ENCODE peak calls at places on chromosomes 12 and 14, in eight cellular contexts. D is T-helper 1 cell, O is NCI-H774, G is left lung, V is GM03348, B is mesendoderm, K is glutamatergic neuron, T is naive B cell. H is an unnamed sample.
A peak's percentile ranks its signal among the peaks of the same experiment; 100 is the strongest.

GRCh38 chr12:64824500-64825142 is at the start of gene TBC1D30:
- DNase-seq in D (no peak), O (peak; percentile 57), G (peak; percentile 80), V (peak; percentile 54), B (peak; percentile 28), K (peak; percentile 79), T (no peak), H (peak; percentile 47)

GRCh38 chr12:94689002-94689645 is 38.8 kb upstream of the TMCC3 start:
- DNase-seq in D (no peak), O (no peak), G (no peak), V (peak; percentile 35), B (no peak), K (no peak), T (no peak), H (no peak)

GRCh38 chr12:47867496-47867941 is 37.3 kb downstream of the VDR start:
- DNase-seq in D (no peak), O (no peak), G (no peak), V (peak; percentile 81), B (no peak), K (no peak), T (no peak), H (no peak)

GRCh38 chr14:76768201-76768656 is 7.0 kb downstream of the VASH1 start:
- DNase-seq in D (peak; percentile 74), O (no peak), G (no peak), V (no peak), B (peak; percentile 83), K (no peak), T (peak; percentile 54), H (peak; percentile 52)

GRCh38 chr14:61102549-61103466 is 121.8 kb downstream of the SLC38A6 start:
- DNase-seq in D (no peak), O (no peak), G (no peak), V (no peak), B (peak; percentile 28), K (no peak), T (no peak), H (no peak)

GRCh38 chr12:52190860-52191729 is 719 bp downstream of the KRT80 start:
- DNase-seq in D (no peak), O (no peak), G (no peak), V (no peak), B (no peak), K (peak; percentile 16), T (no peak), H (no peak)

GRCh38 chr14:20998674-20999366 is at the start of gene SLC39A2:
- DNase-seq in D (no peak), O (no peak), G (peak; percentile 63), V (peak; percentile 86), B (peak; percentile 90), K (no peak), T (no peak), H (peak; percentile 63)

GRCh38 chr12:130162771-130163460 is 652 bp downstream of the FZD10 start:
- DNase-seq in D (no peak), O (no peak), G (peak; percentile 77), V (no peak), B (peak; percentile 23), K (peak; percentile 24), T (no peak), H (no peak)

GRCh38 chr12:6608592-6609311 is 1.6 kb upstream of the CHD4 start:
- DNase-seq in D (peak; percentile 15), O (no peak), G (no peak), V (no peak), B (peak; percentile 60), K (peak; percentile 64), T (no peak), H (no peak)

GRCh38 chr14:30125322-30125944 is 197.8 kb upstream of the PRKD1 start:
- DNase-seq in D (no peak), O (no peak), G (no peak), V (no peak), B (no peak), K (no peak), T (no peak), H (no peak)

GRCh38 chr14:102602421-102603292 is 10.2 kb downstream of the RCOR1 start:
- DNase-seq in D (no peak), O (no peak), G (peak; percentile 8), V (no peak), B (no peak), K (no peak), T (no peak), H (no peak)

GRCh38 chr12:123085730-123086487 is 65.0 kb downstream of the PITPNM2 start:
- DNase-seq in D (no peak), O (no peak), G (peak; percentile 86), V (peak; percentile 36), B (no peak), K (no peak), T (no peak), H (no peak)

GRCh38 chr12:52697058-52697582 is 6.2 kb downstream of the KRT77 start:
- DNase-seq in D (no peak), O (no peak), G (no peak), V (no peak), B (no peak), K (no peak), T (no peak), H (no peak)

GRCh38 chr14:93946104-93946503 is 19.0 kb downstream of the FAM181A start:
- DNase-seq in D (no peak), O (no peak), G (peak; percentile 20), V (no peak), B (peak; percentile 20), K (no peak), T (no peak), H (no peak)

GRCh38 chr14:71324767-71325272 is 417.6 kb downstream of the PCNX1 start:
- DNase-seq in D (peak; percentile 21), O (no peak), G (no peak), V (no peak), B (peak; percentile 81), K (no peak), T (peak; percentile 69), H (no peak)

GRCh38 chr14:56121786-56122185 is 3.6 kb downstream of the PELI2 start:
- DNase-seq in D (no peak), O (no peak), G (no peak), V (no peak), B (no peak), K (no peak), T (no peak), H (no peak)

GRCh38 chr14:62066304-62066703 is 304.1 kb downstream of the SNAPC1 start:
- DNase-seq in D (no peak), O (no peak), G (no peak), V (no peak), B (no peak), K (no peak), T (no peak), H (no peak)

GRCh38 chr14:93103392-93104080 is 12.2 kb downstream of the ITPK1 start:
- DNase-seq in D (peak; percentile 41), O (peak; percentile 65), G (peak; percentile 87), V (no peak), B (no peak), K (no peak), T (peak; percentile 32), H (no peak)

GRCh38 chr14:90388982-90389381 is 7.8 kb upstream of the CALM1 start:
- DNase-seq in D (no peak), O (no peak), G (no peak), V (no peak), B (no peak), K (no peak), T (no peak), H (no peak)

GRCh38 chr12:96401061-96401871 is 1.0 kb upstream of the CDK17 start:
- DNase-seq in D (no peak), O (peak; percentile 48), G (no peak), V (peak; percentile 78), B (peak; percentile 53), K (no peak), T (peak; percentile 64), H (no peak)

GRCh38 chr14:71483154-71483553 is 449.1 kb upstream of the RGS6 start:
- DNase-seq in D (no peak), O (no peak), G (no peak), V (no peak), B (no peak), K (no peak), T (no peak), H (no peak)

GRCh38 chr12:4505381-4505986 is 33.2 kb upstream of the RAD51AP1 start:
- DNase-seq in D (no peak), O (no peak), G (no peak), V (peak; percentile 9), B (no peak), K (no peak), T (no peak), H (no peak)

H was measured in WTC11.